ENCODE peak calls at places on chromosomes 2 and 18, in seven cellular contexts. B is stimulated activated CD8-positive, alpha-beta memory T cell treated with anti-CD3 and anti-CD28 coated beads, Interleukin-15, amount 100 ng/mL, for 24 hours; S is NCI-H446 treated with DMSO at 0.1 percent for 48 hours; C is HEK293T; M is right lobe of liver; G is stimulated activated CD4-positive, alpha-beta T cell treated with anti-CD3 and anti-CD28 coated beads, TNF-alpha, amount 100 ng/mL, for 4 hours; D is T-helper 2 cell. Y is an unnamed sample.

GRCh38 chr2:66550826-66551225 is 115.9 kb downstream of the MEIS1 start:
- DNase-seq in B (no peak), S (no peak), C (no peak), M (no peak), G (no peak), D (no peak), Y (no peak)

GRCh38 chr2:28470759-28471158 is 25.1 kb upstream of the PLB1 start:
- DNase-seq in B (no peak), S (no peak), C (no peak), M (no peak), G (no peak), D (no peak), Y (no peak)

GRCh38 chr2:200300650-200301314 is 5.7 kb upstream of the SPATS2L start:
- DNase-seq in B (no peak), S (no peak), C (no peak), M (no peak), G (no peak), D (no peak), Y (no peak)

GRCh38 chr18:1092228-1092627 is 187.6 kb downstream of the ADCYAP1 start:
- DNase-seq in B (no peak), S (no peak), C (no peak), M (no peak), G (no peak), D (no peak), Y (no peak)

GRCh38 chr2:157897106-157897971 is 21.2 kb upstream of the ACVR1 start:
- DNase-seq in B (no peak), S (no peak), C (no peak), M (no peak), G (no peak), D (no peak), Y (no peak)

GRCh38 chr2:140247451-140248205 is 1467.4 kb upstream of the NXPH2 start:
- DNase-seq in B (no peak), S (peak; percentile 64), C (no peak), M (no peak), G (no peak), D (no peak), Y (peak; percentile 17)

GRCh38 chr2:240687741-240688562 is 3.7 kb upstream of the AQP12A start:
- DNase-seq in B (no peak), S (no peak), C (no peak), M (no peak), G (no peak), D (no peak), Y (no peak)

GRCh38 chr2:16960579-16960978 is 294.9 kb upstream of the CYRIA start:
- DNase-seq in B (no peak), S (no peak), C (no peak), M (no peak), G (no peak), D (no peak), Y (no peak)

GRCh38 chr2:240464514-240465241 is 29.2 kb downstream of the GPC1 start:
- DNase-seq in B (no peak), S (no peak), C (no peak), M (peak; percentile 45), G (no peak), D (no peak), Y (no peak)

GRCh38 chr2:191945623-191946022 is 98.7 kb upstream of the CAVIN2 start:
- DNase-seq in B (no peak), S (no peak), C (no peak), M (no peak), G (no peak), D (no peak), Y (no peak)

GRCh38 chr2:201933792-201934229 is 99.8 kb upstream of the FZD7 start:
- DNase-seq in B (no peak), S (peak; percentile 97), C (no peak), M (no peak), G (no peak), D (no peak), Y (no peak)

GRCh38 chr2:46164581-46165301 is 132.5 kb upstream of the EPAS1 start:
- DNase-seq in B (no peak), S (no peak), C (no peak), M (peak; percentile 56), G (no peak), D (no peak), Y (peak; percentile 85)

GRCh38 chr18:64083906-64084305 is 65.0 kb downstream of the LINC00305 start:
- DNase-seq in B (no peak), S (no peak), C (no peak), M (no peak), G (no peak), D (no peak), Y (no peak)

GRCh38 chr2:175463639-175464310 is 282.3 kb upstream of the ATP5MC3 start:
- DNase-seq in B (no peak), S (no peak), C (no peak), M (no peak), G (no peak), D (no peak), Y (no peak)

GRCh38 chr18:23237524-23238151 is 102.4 kb downstream of the CABLES1 start:
- DNase-seq in B (no peak), S (no peak), C (no peak), M (peak; percentile 77), G (no peak), D (no peak), Y (no peak)

GRCh38 chr2:222750533-222750932 is 79.1 kb downstream of the MOGAT1 start:
- DNase-seq in B (no peak), S (no peak), C (no peak), M (no peak), G (no peak), D (no peak), Y (no peak)

GRCh38 chr18:46678785-46679404 is 21.9 kb upstream of the LOXHD1 start:
- DNase-seq in B (no peak), S (no peak), C (no peak), M (no peak), G (no peak), D (no peak), Y (no peak)

GRCh38 chr2:2764739-2765138 is 433.7 kb upstream of the MYT1L start:
- DNase-seq in B (no peak), S (no peak), C (no peak), M (no peak), G (no peak), D (no peak), Y (no peak)

GRCh38 chr2:25606892-25607291 is 66.5 kb downstream of the DTNB start:
- DNase-seq in B (no peak), S (peak; percentile 2), C (peak; percentile 22), M (no peak), G (no peak), D (no peak), Y (no peak)

GRCh38 chr18:80181642-80182461 is 65.5 kb downstream of the PARD6G start:
- DNase-seq in B (no peak), S (no peak), C (no peak), M (no peak), G (no peak), D (no peak), Y (no peak)

GRCh38 chr18:62211323-62211828 is 24.3 kb downstream of the RELCH start:
- DNase-seq in B (no peak), S (no peak), C (no peak), M (no peak), G (no peak), D (no peak), Y (no peak)

GRCh38 chr2:71157124-71157802 is 26.8 kb downstream of the MPHOSPH10 start:
- DNase-seq in B (peak; percentile 31), S (no peak), C (peak; percentile 76), M (peak; percentile 63), G (peak; percentile 33), D (peak; percentile 40), Y (no peak)

GRCh38 chr2:225457462-225457861 is 58.0 kb downstream of the NYAP2 start:
- DNase-seq in B (no peak), S (peak; percentile 75), C (no peak), M (no peak), G (no peak), D (no peak), Y (no peak)

GRCh38 chr2:174535757-174536703 is 49.2 kb upstream of the GPR155 start:
- DNase-seq in B (no peak), S (peak; percentile 2), C (no peak), M (no peak), G (no peak), D (no peak), Y (no peak)

GRCh38 chr18:36468161-36468560 is 170.6 kb downstream of the FHOD3 start:
- DNase-seq in B (no peak), S (no peak), C (no peak), M (no peak), G (no peak), D (no peak), Y (no peak)

GRCh38 chr2:148530350-148530749 is 114.2 kb upstream of the EPC2 start:
- DNase-seq in B (no peak), S (no peak), C (no peak), M (no peak), G (no peak), D (no peak), Y (no peak)

GRCh38 chr2:216210711-216211131 is 101.6 kb downstream of the XRCC5 start:
- DNase-seq in B (no peak), S (no peak), C (no peak), M (no peak), G (no peak), D (no peak), Y (no peak)

GRCh38 chr2:72932045-72932444 is 14.7 kb downstream of the EMX1 start:
- DNase-seq in B (no peak), S (no peak), C (no peak), M (no peak), G (no peak), D (no peak), Y (no peak)

GRCh38 chr2:138421315-138421970 is 80.1 kb upstream of the SPOPL start:
- DNase-seq in B (no peak), S (no peak), C (no peak), M (no peak), G (no peak), D (no peak), Y (no peak)

GRCh38 chr2:74093426-74093825 is 54.3 kb downstream of the BOLA3 start:
- DNase-seq in B (no peak), S (no peak), C (no peak), M (no peak), G (no peak), D (no peak), Y (no peak)

GRCh38 chr18:33802955-33803354 is 224.9 kb downstream of the ASXL3 start:
- DNase-seq in B (no peak), S (no peak), C (no peak), M (peak; percentile 74), G (no peak), D (no peak), Y (no peak)

GRCh38 chr2:187966924-187967323 is 324.8 kb upstream of the GULP1 start:
- DNase-seq in B (no peak), S (no peak), C (no peak), M (no peak), G (no peak), D (no peak), Y (no peak)

GRCh38 chr2:240876475-240877251 is 8.0 kb downstream of the AGXT start:
- DNase-seq in B (no peak), S (no peak), C (no peak), M (peak; percentile 94), G (no peak), D (no peak), Y (no peak)

GRCh38 chr18:41395695-41396094 is 559.3 kb upstream of the PIK3C3 start:
- DNase-seq in B (no peak), S (no peak), C (no peak), M (no peak), G (no peak), D (no peak), Y (no peak)

Y was measured in BJ.